ENCODE peak calls at places on chromosomes 5 and 9, in ten cellular contexts. One of them, this sample, is unnamed. For H3K4me1, the result is how much of the 10 kb centered on the place peaks cover.

GRCh38 chr5:14501353-14502162 is 80.0 kb upstream of the OTULINL start:
- DNase-seq in psoas muscle: no peak
- DNase-seq in body of pancreas: no peak
- DNase-seq in PC-9: no peak
- DNase-seq in K562: no peak
- DNase-seq in upper lobe of right lung: no peak
- DNase-seq in upper lobe of left lung: no peak
- DNase-seq in HCT116: no peak
- DNase-seq in spleen: no peak
- DNase-seq in tibial artery: no peak
- DNase-seq in this sample: no peak

GRCh38 chr5:172707285-172708182 is 63.5 kb downstream of the DUSP1 start:
- DNase-seq in psoas muscle: no peak
- DNase-seq in body of pancreas: peak
- DNase-seq in PC-9: no peak
- DNase-seq in K562: no peak
- DNase-seq in upper lobe of right lung: peak
- DNase-seq in upper lobe of left lung: no peak
- DNase-seq in HCT116: no peak
- DNase-seq in spleen: peak
- DNase-seq in tibial artery: no peak
- DNase-seq in this sample: no peak

GRCh38 chr9:27090231-27090630 is 18.8 kb upstream of the TEK start:
- DNase-seq in psoas muscle: no peak
- DNase-seq in body of pancreas: no peak
- DNase-seq in PC-9: no peak
- DNase-seq in K562: no peak
- DNase-seq in upper lobe of right lung: no peak
- DNase-seq in upper lobe of left lung: no peak
- DNase-seq in HCT116: no peak
- DNase-seq in spleen: no peak
- DNase-seq in tibial artery: no peak
- DNase-seq in this sample: no peak

GRCh38 chr9:135076876-135077430 is 10.5 kb upstream of the OLFM1 start:
- DNase-seq in psoas muscle: no peak
- DNase-seq in body of pancreas: no peak
- DNase-seq in PC-9: no peak
- DNase-seq in K562: no peak
- DNase-seq in upper lobe of right lung: peak
- DNase-seq in upper lobe of left lung: peak
- DNase-seq in HCT116: no peak
- DNase-seq in spleen: peak
- DNase-seq in tibial artery: no peak
- DNase-seq in this sample: no peak

GRCh38 chr5:61123145-61123544 is 39.1 kb downstream of the SMIM15 start:
- DNase-seq in psoas muscle: no peak
- DNase-seq in body of pancreas: no peak
- DNase-seq in PC-9: no peak
- DNase-seq in K562: no peak
- DNase-seq in upper lobe of right lung: no peak
- DNase-seq in upper lobe of left lung: no peak
- DNase-seq in HCT116: no peak
- DNase-seq in spleen: no peak
- DNase-seq in tibial artery: no peak
- DNase-seq in this sample: no peak

GRCh38 chr9:105438136-105438839 is 9.5 kb upstream of the FSD1L start:
- DNase-seq in psoas muscle: no peak
- DNase-seq in body of pancreas: no peak
- DNase-seq in PC-9: no peak
- DNase-seq in K562: no peak
- DNase-seq in upper lobe of right lung: no peak
- DNase-seq in upper lobe of left lung: no peak
- DNase-seq in HCT116: no peak
- DNase-seq in spleen: no peak
- DNase-seq in tibial artery: no peak
- DNase-seq in this sample: no peak

GRCh38 chr5:107228237-107228636 is 442.5 kb downstream of the EFNA5 start:
- DNase-seq in psoas muscle: no peak
- DNase-seq in body of pancreas: no peak
- DNase-seq in PC-9: no peak
- DNase-seq in K562: no peak
- DNase-seq in upper lobe of right lung: no peak
- DNase-seq in upper lobe of left lung: no peak
- DNase-seq in HCT116: no peak
- DNase-seq in spleen: no peak
- DNase-seq in tibial artery: no peak
- DNase-seq in this sample: no peak

GRCh38 chr5:170633235-170634041 is 129.6 kb downstream of the KCNIP1 start:
- DNase-seq in psoas muscle: peak
- DNase-seq in body of pancreas: peak
- DNase-seq in PC-9: peak
- DNase-seq in K562: peak
- DNase-seq in upper lobe of right lung: peak
- DNase-seq in upper lobe of left lung: no peak
- DNase-seq in HCT116: peak
- DNase-seq in spleen: peak
- DNase-seq in tibial artery: peak
- DNase-seq in this sample: no peak

GRCh38 chr5:91135475-91136248 is 247.5 kb downstream of the ARRDC3 start:
- DNase-seq in psoas muscle: no peak
- DNase-seq in body of pancreas: no peak
- DNase-seq in PC-9: peak
- DNase-seq in K562: no peak
- DNase-seq in upper lobe of right lung: no peak
- DNase-seq in upper lobe of left lung: no peak
- DNase-seq in HCT116: no peak
- DNase-seq in spleen: no peak
- DNase-seq in tibial artery: no peak
- DNase-seq in this sample: no peak

GRCh38 chr5:76831108-76831447 is 12.2 kb downstream of the F2RL1 start:
- DNase-seq in psoas muscle: no peak
- DNase-seq in body of pancreas: no peak
- DNase-seq in PC-9: no peak
- DNase-seq in K562: no peak
- DNase-seq in upper lobe of right lung: no peak
- DNase-seq in upper lobe of left lung: no peak
- DNase-seq in HCT116: no peak
- DNase-seq in spleen: peak
- DNase-seq in tibial artery: no peak
- DNase-seq in this sample: no peak

GRCh38 chr9:35906923-35907699 is 1.1 kb downstream of the HRCT1 start:
- DNase-seq in psoas muscle: peak
- DNase-seq in body of pancreas: no peak
- DNase-seq in PC-9: no peak
- DNase-seq in K562: no peak
- DNase-seq in upper lobe of right lung: peak
- DNase-seq in upper lobe of left lung: peak
- DNase-seq in HCT116: no peak
- DNase-seq in spleen: no peak
- DNase-seq in tibial artery: peak
- DNase-seq in this sample: peak

GRCh38 chr5:168215646-168216045 is 75.8 kb upstream of the WWC1 start:
- DNase-seq in psoas muscle: no peak
- DNase-seq in body of pancreas: no peak
- DNase-seq in PC-9: no peak
- DNase-seq in K562: no peak
- DNase-seq in upper lobe of right lung: no peak
- DNase-seq in upper lobe of left lung: no peak
- DNase-seq in HCT116: no peak
- DNase-seq in spleen: no peak
- DNase-seq in tibial artery: no peak
- DNase-seq in this sample: no peak

GRCh38 chr9:113570106-113570505 is 106.6 kb downstream of the RGS3 start:
- DNase-seq in psoas muscle: no peak
- DNase-seq in body of pancreas: no peak
- DNase-seq in PC-9: no peak
- DNase-seq in K562: no peak
- DNase-seq in upper lobe of right lung: no peak
- DNase-seq in upper lobe of left lung: peak
- DNase-seq in HCT116: no peak
- DNase-seq in spleen: peak
- DNase-seq in tibial artery: peak
- DNase-seq in this sample: no peak

GRCh38 chr9:38337706-38338264 is 54.7 kb upstream of the ALDH1B1 start:
- DNase-seq in psoas muscle: no peak
- DNase-seq in body of pancreas: no peak
- DNase-seq in PC-9: no peak
- DNase-seq in K562: no peak
- DNase-seq in upper lobe of right lung: no peak
- DNase-seq in upper lobe of left lung: no peak
- DNase-seq in HCT116: no peak
- DNase-seq in spleen: no peak
- DNase-seq in tibial artery: no peak
- DNase-seq in this sample: no peak

GRCh38 chr5:56607551-56607950 is 207.8 kb upstream of the MAP3K1 start:
- DNase-seq in psoas muscle: no peak
- DNase-seq in body of pancreas: no peak
- DNase-seq in PC-9: no peak
- DNase-seq in K562: no peak
- DNase-seq in upper lobe of right lung: no peak
- DNase-seq in upper lobe of left lung: no peak
- DNase-seq in HCT116: no peak
- DNase-seq in spleen: no peak
- DNase-seq in tibial artery: no peak
- DNase-seq in this sample: no peak

DNA sequence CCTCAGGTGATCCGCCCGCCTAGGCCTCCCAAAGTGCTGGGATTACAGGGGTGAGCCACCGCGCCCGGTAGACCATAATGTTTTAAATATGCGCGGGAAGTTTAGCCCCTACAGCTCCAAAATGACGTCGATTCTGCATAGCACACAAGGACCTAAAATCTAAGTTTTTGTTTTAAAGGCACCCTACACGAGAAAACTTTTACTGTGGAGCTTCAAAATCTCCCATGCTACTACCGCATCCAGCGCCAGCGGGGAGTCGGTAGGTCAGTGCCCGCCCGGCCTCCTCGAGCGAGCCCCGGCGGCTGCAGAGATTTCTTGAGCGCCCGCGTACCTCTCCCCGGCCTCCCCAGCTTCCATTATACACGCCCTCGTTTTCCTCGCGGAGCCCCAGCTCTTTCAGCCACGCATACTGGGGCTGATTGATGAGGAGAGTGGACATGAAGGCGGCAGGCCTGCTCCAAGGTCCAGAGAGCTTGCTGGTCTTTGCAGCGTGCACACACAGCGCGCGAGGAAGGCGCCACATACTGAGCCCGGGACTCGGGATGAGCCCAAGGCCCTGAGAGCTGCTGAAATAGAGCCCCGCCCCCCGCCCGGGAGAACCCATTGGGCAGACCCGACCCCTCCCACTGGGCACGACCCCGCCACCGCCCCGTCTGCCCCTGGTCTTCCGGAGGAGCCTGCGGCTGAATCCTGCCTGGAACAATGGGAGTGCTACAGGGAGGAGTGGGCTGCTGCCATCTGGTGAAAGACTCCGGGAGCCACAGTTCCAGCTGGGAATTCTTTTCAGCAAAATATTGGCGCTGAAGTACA is at the start of gene ALDH7A1:
- DNase-seq in psoas muscle: peak
- DNase-seq in body of pancreas: peak
- DNase-seq in PC-9: peak
- DNase-seq in K562: no peak
- DNase-seq in upper lobe of right lung: peak
- DNase-seq in upper lobe of left lung: peak
- DNase-seq in HCT116: peak
- DNase-seq in spleen: peak
- DNase-seq in tibial artery: peak
- DNase-seq in this sample: peak
- TF ChIP-seq CTCF in psoas muscle: peak
- TF ChIP-seq CTCF in body of pancreas: no peak
- TF ChIP-seq CTCF in PC-9: peak
- TF ChIP-seq CTCF in K562: no peak
- TF ChIP-seq CTCF in upper lobe of right lung: peak
- TF ChIP-seq CTCF in upper lobe of left lung: peak
- TF ChIP-seq CTCF in HCT116: peak
- TF ChIP-seq CTCF in spleen: no peak
- TF ChIP-seq CTCF in tibial artery: peak
- TF ChIP-seq CTCF in this sample: peak

GRCh38 chr5:68255305-68256130 is 40.0 kb downstream of the PIK3R1 start:
- DNase-seq in psoas muscle: no peak
- DNase-seq in body of pancreas: no peak
- DNase-seq in PC-9: no peak
- DNase-seq in K562: no peak
- DNase-seq in upper lobe of right lung: no peak
- DNase-seq in upper lobe of left lung: no peak
- DNase-seq in HCT116: no peak
- DNase-seq in spleen: no peak
- DNase-seq in tibial artery: no peak
- DNase-seq in this sample: no peak
- H3K4me3 ChIP-seq in psoas muscle: no peak
- H3K4me3 ChIP-seq in body of pancreas: no peak
- H3K4me3 ChIP-seq in PC-9: no peak
- H3K4me3 ChIP-seq in K562: no peak
- H3K4me3 ChIP-seq in upper lobe of right lung: no peak
- H3K4me3 ChIP-seq in upper lobe of left lung: no peak
- H3K4me3 ChIP-seq in HCT116: no peak
- H3K4me3 ChIP-seq in spleen: no peak
- H3K4me3 ChIP-seq in tibial artery: no peak
- H3K4me3 ChIP-seq in this sample: no peak

GRCh38 chr5:2509527-2509926 is 241.9 kb downstream of the IRX2 start:
- DNase-seq in psoas muscle: no peak
- DNase-seq in body of pancreas: no peak
- DNase-seq in PC-9: no peak
- DNase-seq in K562: no peak
- DNase-seq in upper lobe of right lung: no peak
- DNase-seq in upper lobe of left lung: no peak
- DNase-seq in HCT116: no peak
- DNase-seq in spleen: no peak
- DNase-seq in tibial artery: no peak
- DNase-seq in this sample: no peak
- H3K4me1 ChIP-seq in psoas muscle: under half
- H3K4me1 ChIP-seq in body of pancreas: under half
- H3K4me1 ChIP-seq in PC-9: under half
- H3K4me1 ChIP-seq in K562: under half
- H3K4me1 ChIP-seq in upper lobe of right lung: under half
- H3K4me1 ChIP-seq in upper lobe of left lung: under half
- H3K4me1 ChIP-seq in HCT116: under half
- H3K4me1 ChIP-seq in spleen: under half
- H3K4me1 ChIP-seq in tibial artery: under half
- H3K4me1 ChIP-seq in this sample: under half

DNA sequence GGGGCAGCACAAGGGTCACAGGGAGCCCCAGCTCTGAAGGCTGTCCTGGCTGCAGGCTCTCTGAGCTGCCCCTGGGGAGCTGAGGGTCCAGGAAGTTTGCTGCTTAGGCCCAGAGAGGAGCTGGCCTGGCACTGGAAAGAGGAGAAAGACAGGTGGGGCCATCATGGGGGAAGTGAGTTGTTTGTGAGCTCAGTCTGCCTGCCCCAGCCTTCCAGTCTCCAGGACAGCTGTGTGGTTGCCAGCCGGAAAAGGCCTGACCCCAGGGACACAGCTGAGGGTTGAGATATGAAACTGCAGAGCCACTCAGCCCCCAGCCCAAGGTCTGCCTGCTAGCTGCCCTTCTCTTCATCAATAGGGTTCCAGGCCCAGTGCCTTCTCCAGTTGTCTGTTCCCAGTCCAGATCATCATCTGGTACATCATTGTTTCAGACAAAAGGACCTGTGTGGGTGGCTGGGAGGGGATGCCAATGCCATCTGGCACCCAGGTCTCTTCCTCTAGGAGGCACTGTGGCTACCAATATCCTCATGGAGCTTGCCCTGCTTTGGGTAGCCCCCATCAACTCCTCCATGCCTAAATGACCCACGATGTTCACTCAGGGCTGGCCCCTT is 4.2 kb upstream of the DDX41 start:
- DNase-seq in psoas muscle: no peak
- DNase-seq in body of pancreas: no peak
- DNase-seq in PC-9: no peak
- DNase-seq in K562: no peak
- DNase-seq in upper lobe of right lung: peak
- DNase-seq in upper lobe of left lung: no peak
- DNase-seq in HCT116: no peak
- DNase-seq in spleen: peak
- DNase-seq in tibial artery: no peak
- DNase-seq in this sample: no peak
- TF ChIP-seq CTCF in psoas muscle: peak
- TF ChIP-seq CTCF in body of pancreas: no peak
- TF ChIP-seq CTCF in PC-9: no peak
- TF ChIP-seq CTCF in K562: peak
- TF ChIP-seq CTCF in upper lobe of right lung: no peak
- TF ChIP-seq CTCF in upper lobe of left lung: no peak
- TF ChIP-seq CTCF in HCT116: no peak
- TF ChIP-seq CTCF in spleen: no peak
- TF ChIP-seq CTCF in tibial artery: no peak
- TF ChIP-seq CTCF in this sample: no peak

This sample was measured in tibial nerve.